ENCODE peak calls at places on chromosomes 2 and 18, in four cellular contexts. Q is left ventricle myocardium inferior, M is SK-N-SH, S is BE2C. C is an unnamed sample. For H3K4me1 and H3K9me3, the result is how much of the 10 kb centered on the place peaks cover.

GRCh38 chr2:85428343-85428881 is 9.9 kb downstream of the SH2D6 start:
- DNase-seq in Q (no peak), S (no peak), M (no peak), C (no peak)

GRCh38 chr18:75049455-75049789 is 159.5 kb downstream of the PTGR3 start:
- DNase-seq in S (no peak), Q (no peak), M (no peak), C (no peak)

GRCh38 chr2:171706152-171706803 is 19.0 kb downstream of the DYNC1I2 start:
- DNase-seq in M (peak), S (no peak), Q (no peak), C (no peak)

GRCh38 chr2:199895406-199895805 is 15.7 kb upstream of the C2orf69 start:
- DNase-seq in M (no peak), S (no peak), Q (no peak), C (no peak)

GRCh38 chr2:17199741-17200140 is 318.5 kb downstream of the RAD51AP2 start:
- DNase-seq in M (no peak), Q (no peak), S (no peak), C (no peak)

GRCh38 chr18:48074929-48075706 is 144.7 kb upstream of the SMAD2 start:
- DNase-seq in Q (no peak), S (no peak), M (no peak), C (no peak)

GRCh38 chr2:79770926-79771325 is 258.1 kb downstream of the CTNNA2 start:
- DNase-seq in S (no peak), M (no peak), Q (no peak), C (no peak)

GRCh38 chr2:11290211-11290610 is 54.2 kb downstream of the ROCK2 start:
- DNase-seq in Q (no peak), M (no peak), S (no peak), C (no peak)

GRCh38 chr2:201975434-201975833 is 58.2 kb upstream of the FZD7 start:
- DNase-seq in M (no peak), S (no peak), Q (no peak), C (no peak)

GRCh38 chr2:56681659-56682396 is 498.0 kb downstream of the CCDC85A start:
- DNase-seq in Q (no peak), S (no peak), M (no peak), C (no peak)

GRCh38 chr2:112465373-112465772 is 16.6 kb upstream of the TTL start:
- DNase-seq in M (peak), S (no peak), Q (no peak), C (no peak)

GRCh38 chr2:72457801-72458516 is 310.3 kb upstream of the CYP26B1 start:
- DNase-seq in Q (no peak), S (no peak), M (no peak), C (no peak)

GRCh38 chr2:183242937-183243336 is 118.7 kb downstream of the NUP35 start:
- DNase-seq in S (no peak), M (no peak), Q (no peak), C (no peak)

GRCh38 chr2:3377279-3377611 is 373 bp downstream of the EIPR1 start:
- DNase-seq in M (peak), S (no peak), Q (no peak), C (no peak)

GRCh38 chr2:85852078-85852790 is 36.6 kb downstream of the ST3GAL5 start:
- DNase-seq in Q (no peak), S (no peak), M (no peak), C (no peak)

GRCh38 chr2:55089716-55090115 is 39.5 kb upstream of the RTN4 start:
- DNase-seq in Q (no peak), M (no peak), S (no peak), C (no peak)

GRCh38 chr2:3443685-3444084 is 64.2 kb downstream of the TRAPPC12 start:
- DNase-seq in M (no peak), Q (no peak), S (no peak), C (peak)

GRCh38 chr2:55231546-55232083 is 478 bp downstream of the CLHC1 start:
- DNase-seq in Q (no peak), S (no peak), M (no peak), C (no peak)

GRCh38 chr2:222859786-222860726 is 780 bp upstream of the ACSL3 start:
- DNase-seq in S (peak), Q (peak), M (peak), C (peak)

GRCh38 chr2:173550143-173550542 is 195.5 kb downstream of the CDCA7 start:
- DNase-seq in S (no peak), M (no peak), Q (no peak), C (no peak)

GRCh38 chr2:144027593-144027992 is 492.3 kb downstream of the ZEB2 start:
- DNase-seq in Q (no peak), M (peak), S (no peak), C (no peak)

GRCh38 chr2:132776271-132776670 is 106.3 kb upstream of the LYPD1 start:
- DNase-seq in Q (no peak), M (no peak), S (no peak), C (no peak)

GRCh38 chr2:925711-926110 is 24.9 kb upstream of the SNTG2 start:
- DNase-seq in M (no peak), S (no peak), Q (no peak), C (no peak)

GRCh38 chr2:181858600-181858999 is 32.9 kb upstream of the ITPRID2 start:
- DNase-seq in S (no peak), M (no peak), Q (no peak), C (no peak)

GRCh38 chr2:17076535-17076934 is 410.9 kb upstream of the CYRIA start:
- DNase-seq in Q (no peak), M (no peak), S (no peak), C (no peak)

GRCh38 chr18:58135170-58135569 is 91.1 kb downstream of the NEDD4L start:
- DNase-seq in S (no peak), M (no peak), Q (no peak), C (no peak)

GRCh38 chr18:79583984-79584401 is 95.6 kb upstream of the CTDP1 start:
- DNase-seq in M (no peak), S (no peak), Q (peak), C (no peak)

DNA sequence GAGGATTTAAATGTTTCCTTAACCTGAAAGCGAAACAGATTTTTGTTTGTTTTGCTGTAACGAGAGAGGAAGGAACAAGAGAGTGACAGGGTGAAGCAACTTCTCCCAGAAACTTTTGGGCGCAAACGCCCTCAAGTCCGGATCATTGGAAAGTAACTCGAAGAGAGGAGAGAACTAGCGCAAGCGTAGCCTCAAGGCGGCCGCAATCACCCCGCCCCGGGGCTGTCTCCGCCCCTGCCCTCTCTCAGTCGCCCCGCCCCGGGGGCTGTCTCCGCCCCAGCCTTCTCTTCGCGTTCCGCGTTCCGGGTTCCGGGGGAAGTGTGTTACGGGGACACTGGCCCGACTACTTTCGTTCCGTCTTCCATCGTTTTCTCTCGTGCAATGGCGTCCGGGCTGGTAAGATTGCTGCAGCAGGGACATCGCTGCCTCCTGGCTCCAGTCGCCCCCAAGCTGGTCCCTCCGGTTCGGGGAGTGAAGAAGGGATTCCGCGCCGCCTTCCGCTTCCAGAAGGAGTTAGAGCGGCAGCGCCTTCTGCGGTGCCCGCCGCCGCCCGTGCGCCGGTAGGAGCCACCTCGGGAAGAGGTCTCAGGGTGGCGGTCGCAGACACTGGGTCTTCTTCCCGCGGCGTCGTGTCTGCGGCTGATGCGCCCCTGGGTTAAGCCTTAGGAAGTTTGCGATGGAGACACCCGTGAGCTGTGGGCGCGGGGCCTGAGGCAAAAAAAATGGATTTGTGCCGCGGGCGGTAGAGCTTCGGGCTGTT is at the start of gene MRPL44:
- DNase-seq in Q (peak), S (peak), M (peak), C (peak)
- TF ChIP-seq CTCF in Q (peak), S (no peak), M (no peak), C (no peak)

DNA sequence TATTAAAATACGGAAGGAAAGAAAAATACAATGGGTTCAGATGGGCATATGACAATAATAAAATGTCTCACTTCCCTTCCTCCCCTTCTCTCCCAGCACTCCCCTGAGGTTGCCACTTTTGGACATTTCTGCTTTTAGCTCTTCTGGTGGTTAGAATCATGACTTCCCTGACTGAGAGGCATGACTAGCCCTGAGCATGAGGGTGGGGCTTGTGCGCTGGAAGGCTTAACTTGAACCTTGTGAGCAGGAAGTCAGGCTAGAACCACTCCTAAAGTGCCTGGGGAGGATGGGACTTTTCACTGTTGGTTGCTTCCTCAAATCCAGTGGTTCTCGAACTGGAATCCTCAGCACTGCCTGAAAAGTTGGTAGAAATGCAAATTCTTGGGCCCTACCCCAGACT is 19.7 kb upstream of the ARHGAP25 start:
- DNase-seq in Q (peak), S (no peak), M (no peak), C (peak)
- H3K4me1 ChIP-seq in Q (under half), S (under half), M (under half), C (under half)

DNA sequence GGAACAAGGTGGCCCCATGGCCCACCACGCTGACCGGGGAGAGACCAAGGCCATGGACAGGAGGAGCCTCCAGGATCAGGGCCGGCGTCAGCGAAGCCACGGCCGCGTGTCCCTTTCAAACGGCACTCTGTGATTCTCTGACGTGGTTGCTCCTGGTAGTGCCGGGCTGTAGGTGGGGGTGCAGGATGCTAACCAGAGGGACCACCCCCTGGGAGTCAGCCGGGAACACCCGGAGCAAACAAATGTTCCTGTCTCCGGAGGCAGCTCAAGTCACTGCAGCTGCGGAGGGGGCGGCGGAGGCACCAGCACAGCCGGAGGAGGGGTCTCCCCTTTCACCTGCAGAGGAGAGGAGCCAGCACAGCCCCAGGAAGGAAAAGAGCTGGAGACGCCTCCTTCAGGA is 750.6 kb upstream of the SALL3 start:
- DNase-seq in Q (no peak), M (no peak), S (no peak), C (no peak)
- H3K9me3 ChIP-seq in Q (under half), M (under half), S (under half), C (under half)

DNA sequence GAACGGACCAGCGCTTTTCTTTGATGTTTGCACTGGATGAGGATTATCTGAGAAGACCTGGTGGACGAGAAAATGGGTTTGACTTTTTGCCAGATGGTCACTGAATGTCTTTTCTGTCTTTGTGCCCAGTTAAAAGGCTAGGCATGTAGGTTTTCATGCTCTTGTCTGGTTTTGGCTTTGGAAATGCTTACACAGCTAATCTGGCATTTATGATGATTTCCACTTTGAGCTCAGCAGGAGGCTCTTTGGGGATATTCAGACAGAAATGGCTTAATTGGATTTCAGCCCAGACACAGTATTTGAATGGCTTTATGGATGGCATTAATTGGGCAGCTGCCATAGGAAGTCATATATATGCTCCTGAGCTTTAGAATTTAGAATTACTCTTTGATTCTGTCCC is 59.6 kb downstream of the NCK2 start:
- DNase-seq in Q (no peak), S (no peak), M (peak), C (no peak)
- TF ChIP-seq CTCF in Q (no peak), S (no peak), M (no peak), C (no peak)

DNA sequence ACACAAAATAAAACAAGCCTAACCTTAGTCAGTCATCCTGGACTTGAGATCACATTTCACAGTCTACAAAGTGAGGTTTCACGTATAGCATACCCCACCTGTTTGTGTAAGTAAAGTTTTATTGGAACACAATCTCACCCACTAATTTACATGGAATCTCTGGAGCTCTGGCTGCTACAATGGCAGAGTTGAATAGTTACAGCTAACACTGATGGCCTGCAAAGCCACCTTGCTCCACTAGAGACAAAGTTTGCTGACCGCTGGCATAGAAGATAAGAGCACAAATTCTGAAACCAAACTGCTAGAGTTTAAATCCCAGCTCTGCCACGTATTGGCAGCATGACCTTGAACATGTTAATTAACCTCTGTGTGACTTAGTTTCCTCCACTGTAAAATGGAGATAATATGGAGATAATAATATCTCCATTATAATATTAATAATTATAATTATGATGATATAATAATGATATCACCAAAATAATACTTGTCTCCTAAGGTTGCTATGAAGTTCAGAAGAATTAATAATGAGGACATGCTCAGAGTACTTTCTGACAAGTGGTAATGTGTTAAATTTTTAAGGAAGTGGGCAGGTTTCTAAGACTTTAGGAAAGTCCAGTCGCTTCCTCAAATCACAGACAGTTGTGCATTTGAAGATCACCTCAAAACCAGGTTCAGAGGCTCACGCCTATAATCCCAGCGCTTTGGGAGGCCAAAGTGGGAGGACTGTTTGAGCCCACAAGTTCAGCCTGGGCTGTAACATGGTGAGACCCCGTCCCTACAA is 204.6 kb downstream of the SH3RF3 start:
- DNase-seq in S (no peak), M (no peak), Q (no peak), C (no peak)
- H3K4me1 ChIP-seq in S (under half), M (under half), Q (half or more), C (under half)

DNA sequence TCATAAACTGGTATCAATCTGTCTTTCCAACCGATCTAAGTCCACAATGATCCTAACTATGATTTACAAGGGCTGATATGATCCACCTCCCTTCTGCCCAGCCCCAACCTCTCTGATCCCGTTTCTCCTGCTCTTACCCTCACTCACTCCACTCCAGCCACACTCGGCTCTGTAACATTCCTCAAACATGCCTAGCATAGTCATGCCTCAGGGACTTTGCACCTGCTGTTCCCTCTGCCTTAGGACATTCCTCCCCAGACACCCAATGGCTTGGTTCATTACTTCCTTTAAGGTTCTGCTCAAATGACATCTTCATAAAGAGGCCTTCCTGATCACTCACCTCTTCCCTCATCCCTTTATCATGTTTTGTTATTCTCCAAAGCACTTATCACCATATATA is 9.2 kb downstream of the DUSP11 start:
- DNase-seq in M (no peak), S (no peak), Q (no peak), C (no peak)
- H3K9me3 ChIP-seq in M (under half), S (under half), Q (under half), C (under half)